ENCODE peak calls at places on chromosomes 11 and 22, in nine cellular contexts. G, O, P, Y, D, Z, L, K and U are unnamed samples.

GRCh38 chr22:23357028-23357427 is 176.7 kb downstream of the BCR start:
- DNase-seq in Y (no peak), P (no peak), G (no peak), K (no peak), L (no peak), Z (no peak), D (peak), O (no peak), U (no peak)

GRCh38 chr11:76174330-76174729 is 32.0 kb downstream of the WNT11 start:
- DNase-seq in L (no peak), D (no peak), Y (no peak), K (no peak), O (no peak), G (no peak), P (no peak), Z (no peak), U (no peak)

GRCh38 chr11:59426361-59427067 is at the start of gene OR5A2:
- DNase-seq in Z (no peak), D (no peak), O (peak), Y (no peak), L (no peak), P (no peak), K (no peak), G (peak), U (peak)

GRCh38 chr11:117828641-117829368 is 4.3 kb upstream of the FXYD2 start:
- DNase-seq in L (peak), Y (peak), D (peak), O (no peak), G (peak), Z (peak), P (no peak), K (no peak), U (no peak)

GRCh38 chr22:32050678-32051515 is 7.8 kb downstream of the SLC5A1 start:
- DNase-seq in P (no peak), Y (peak), O (no peak), K (peak), Z (peak), L (peak), G (peak), D (no peak), U (no peak)

GRCh38 chr11:57345555-57346151 is 7.5 kb downstream of the P2RX3 start:
- DNase-seq in O (peak), Z (peak), P (peak), Y (peak), G (peak), K (no peak), L (peak), D (no peak), U (peak)

GRCh38 chr11:449889-450808 is at the start of gene PTDSS2:
- DNase-seq in L (peak), K (peak), P (peak), O (peak), G (peak), D (peak), Y (peak), Z (peak), U (peak)

GRCh38 chr11:47861762-47862161 is 13.6 kb upstream of the NUP160 start:
- DNase-seq in O (no peak), L (no peak), D (no peak), Y (no peak), G (no peak), P (no peak), Z (peak), K (no peak), U (no peak)

GRCh38 chr11:128095459-128096096 is 491.8 kb downstream of the ETS1 start:
- DNase-seq in P (no peak), Y (peak), D (no peak), Z (peak), G (no peak), O (no peak), L (no peak), K (peak), U (no peak)

GRCh38 chr11:94376841-94377240 is 24.4 kb downstream of the GPR83 start:
- DNase-seq in P (no peak), D (no peak), L (no peak), O (no peak), Z (no peak), K (no peak), G (no peak), Y (no peak), U (no peak)

GRCh38 chr11:93852242-93852641 is 1.8 kb upstream of the VSTM5 start:
- DNase-seq in G (no peak), L (no peak), K (no peak), Y (no peak), O (no peak), D (no peak), P (no peak), Z (no peak), U (no peak)

GRCh38 chr22:38564669-38565068 is 5.3 kb downstream of the DMC1 start:
- DNase-seq in K (no peak), O (no peak), D (no peak), Z (no peak), Y (no peak), L (no peak), P (no peak), G (no peak), U (no peak)

GRCh38 chr11:45413156-45413833 is 127.2 kb upstream of the SYT13 start:
- DNase-seq in O (no peak), K (no peak), G (no peak), P (no peak), Y (no peak), D (no peak), L (no peak), Z (no peak), U (no peak)

GRCh38 chr22:40605676-40606250 is 30.8 kb downstream of the MRTFA start:
- DNase-seq in D (no peak), K (no peak), P (no peak), O (no peak), Z (peak), G (no peak), L (no peak), Y (no peak), U (no peak)

GRCh38 chr11:32006799-32007388 is 84.0 kb upstream of the RCN1 start:
- DNase-seq in O (peak), K (peak), D (no peak), G (peak), Y (peak), Z (peak), P (no peak), L (no peak), U (no peak)

GRCh38 chr11:17585911-17586695 is 39.0 kb downstream of the OTOG start:
- DNase-seq in L (no peak), G (no peak), K (no peak), O (no peak), P (no peak), Z (no peak), Y (no peak), D (peak), U (no peak)

GRCh38 chr11:84549221-84549620 is 1077.9 kb downstream of the DLG2 start:
- DNase-seq in G (no peak), D (no peak), L (no peak), P (no peak), K (no peak), Y (no peak), Z (no peak), O (no peak), U (no peak)

GRCh38 chr22:29914991-29915390 is 32.0 kb downstream of the MTMR3 start:
- DNase-seq in O (no peak), Z (no peak), Y (no peak), P (no peak), D (no peak), G (no peak), L (no peak), K (no peak), U (no peak)